ENCODE peak calls at places on chromosomes 5 and 9, in seven cellular contexts. I is right cardiac atrium; F is gastrocnemius medialis; V is AG04450; G is CD8-positive, alpha-beta memory T cell; O is neural progenitor cell; R is sigmoid colon. A is an unnamed sample.

GRCh38 chr9:88781500-88782391 is 209.5 kb upstream of the S1PR3 start:
- DNase-seq in I (peak; percentile 81), F (no peak), V (peak; percentile 44), G (no peak), O (peak; percentile 67), R (no peak), A (peak; percentile 50)

GRCh38 chr9:128275198-128276007 is at the start of gene GOLGA2:
- DNase-seq in I (peak; percentile 73), O (peak; percentile 82), F (no peak), V (no peak), G (no peak), R (peak; percentile 82), A (peak; percentile 94)

GRCh38 chr5:181221792-181222629 is 1.1 kb upstream of the TRIM41 start:
- DNase-seq in R (peak; percentile 97), F (peak; percentile 91), G (peak; percentile 95), O (peak; percentile 91), V (peak; percentile 92), I (peak; percentile 95), A (peak; percentile 86)

GRCh38 chr5:64384761-64385160 is 121.1 kb upstream of the RGS7BP start:
- DNase-seq in G (no peak), F (no peak), R (no peak), I (no peak), V (no peak), O (peak; percentile 18), A (peak; percentile 7)

GRCh38 chr5:145347026-145347616 is 488.0 kb downstream of the PRELID2 start:
- DNase-seq in O (peak; percentile 62), G (no peak), F (no peak), I (no peak), V (peak; percentile 13), R (no peak), A (peak; percentile 5)

GRCh38 chr5:68356623-68357022 is 141.1 kb downstream of the PIK3R1 start:
- DNase-seq in V (no peak), O (no peak), I (no peak), R (no peak), G (no peak), F (no peak), A (no peak)

GRCh38 chr5:135337064-135337463 is 62.0 kb downstream of the MACROH2A1 start:
- DNase-seq in F (no peak), G (no peak), V (no peak), O (no peak), I (no peak), R (no peak), A (no peak)

GRCh38 chr5:119398713-119399492 is 43.1 kb downstream of the TNFAIP8 start:
- DNase-seq in V (no peak), I (peak; percentile 79), F (peak; percentile 35), R (no peak), G (no peak), O (no peak), A (no peak)

GRCh38 chr5:62937661-62938558 is 359.3 kb downstream of the LRRC70 start:
- DNase-seq in G (no peak), R (no peak), O (no peak), F (no peak), V (no peak), I (no peak), A (no peak)

DNA sequence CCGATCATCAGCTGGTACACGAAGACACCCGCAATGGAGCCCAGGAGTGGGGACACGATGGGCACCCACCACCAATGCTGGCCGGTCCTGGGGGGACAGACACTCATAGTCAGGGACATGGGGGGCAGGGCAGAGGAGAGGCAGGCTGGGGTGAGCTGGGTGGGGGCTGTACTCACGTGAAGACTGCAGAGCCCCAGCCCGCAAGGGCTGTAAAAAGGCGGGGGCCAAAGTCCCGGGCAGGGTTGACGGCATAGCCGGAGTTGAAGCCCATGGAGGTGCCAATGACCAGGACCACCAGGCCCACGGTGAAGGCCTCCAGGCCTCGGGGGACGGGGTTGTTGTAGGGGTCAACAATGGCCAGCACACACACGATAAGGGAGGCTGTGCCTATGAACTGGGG is 5.3 kb downstream of the AQP3 start:
- DNase-seq in V (no peak), I (no peak), G (no peak), O (no peak), R (no peak), F (no peak), A (no peak)
- H3K4me3 ChIP-seq in V (no peak overlapping the region), I (no peak overlapping the region), G (no peak overlapping the region), O (no peak overlapping the region), R (no peak overlapping the region), F (no peak overlapping the region), A (no peak overlapping the region)

GRCh38 chr5:92391-93220 is 638 bp downstream of the PLEKHG4B start:
- DNase-seq in V (no peak), O (peak; percentile 49), G (no peak), I (no peak), R (no peak), F (no peak), A (peak; percentile 94)

GRCh38 chr5:95241-95980 is 3.4 kb downstream of the PLEKHG4B start:
- DNase-seq in O (no peak), F (no peak), R (no peak), I (no peak), V (no peak), G (no peak), A (peak; percentile 11)

GRCh38 chr5:91556-92263 is at the start of gene PLEKHG4B:
- DNase-seq in O (peak; percentile 93), V (no peak), I (peak; percentile 61), R (no peak), G (no peak), F (no peak), A (peak; percentile 99)

GRCh38 chr5:94113-94892 is 2.3 kb downstream of the PLEKHG4B start:
- DNase-seq in G (no peak), R (no peak), O (no peak), I (no peak), F (no peak), V (no peak), A (peak; percentile 20)

DNA sequence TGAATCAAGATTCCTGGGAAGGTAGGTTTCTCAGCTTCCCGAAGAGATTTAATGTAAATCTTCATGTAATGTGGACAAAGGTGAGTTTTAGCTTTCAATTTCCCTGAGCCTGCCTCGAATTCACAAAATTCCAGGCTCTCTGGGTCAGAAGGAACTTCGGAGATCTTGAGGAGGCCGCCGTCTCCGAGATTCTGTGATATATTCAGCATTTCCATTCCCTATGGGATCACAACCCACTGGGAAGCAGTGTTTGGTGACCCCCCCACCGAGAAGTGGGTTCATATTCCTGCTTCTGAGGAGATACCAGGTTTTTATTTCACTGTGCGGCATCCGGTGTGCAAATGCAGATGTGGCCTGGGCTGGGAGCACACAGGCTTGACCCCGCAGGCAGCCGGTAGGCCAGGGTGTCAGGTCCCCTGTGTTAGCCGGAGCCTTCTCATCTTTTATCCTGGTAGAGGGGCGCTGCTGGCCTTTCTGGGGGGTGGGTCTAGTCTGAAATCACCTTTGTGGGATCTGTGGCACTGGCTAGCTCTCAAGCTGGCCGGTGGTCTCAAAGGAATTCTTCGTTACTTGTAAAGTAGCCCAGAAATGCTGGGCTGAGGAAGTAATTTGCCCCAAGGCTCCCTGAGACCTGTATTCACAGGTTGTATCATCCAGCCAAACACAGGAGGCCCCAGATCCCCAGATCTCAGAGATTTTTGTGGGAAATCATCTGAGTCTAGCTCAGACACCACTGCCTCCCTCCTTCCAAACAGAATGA is 1.4 kb downstream of the PLEKHG4B start:
- DNase-seq in F (no peak), G (no peak), O (no peak), I (no peak), V (no peak), R (no peak), A (peak; percentile 47)
- H3K27me3 ChIP-seq in F (peaks cover 57% of the 10 kb centered on the region), G (peaks cover 27% of the 10 kb centered on the region), O (no peaks in the 10 kb centered on the region), I (no peaks in the 10 kb centered on the region), V (peaks cover 57% of the 10 kb centered on the region), R (peaks cover 16% of the 10 kb centered on the region), A (no peaks in the 10 kb centered on the region)

GRCh38 chr5:96975656-96976055 is 39.8 kb downstream of the LNPEP start:
- DNase-seq in R (no peak), V (no peak), G (no peak), I (no peak), F (no peak), O (no peak), A (no peak)
- H3K4me3 ChIP-seq in R (no peak overlapping the region), V (no peak overlapping the region), G (no peak overlapping the region), I (no peak overlapping the region), F (no peak overlapping the region), O (no peak overlapping the region), A (no peak overlapping the region)

GRCh38 chr5:83470920-83471404 is 582 bp upstream of the VCAN start:
- DNase-seq in V (no peak), R (no peak), F (no peak), O (peak; percentile 60), I (no peak), G (no peak), A (peak; percentile 46)

GRCh38 chr5:83471405-83472212 is at the start of gene VCAN:
- DNase-seq in F (peak; percentile 61), I (peak; percentile 93), R (peak; percentile 81), G (no peak), O (peak; percentile 84), V (peak; percentile 64), A (peak; percentile 73)

GRCh38 chr5:83467315-83468044 is 4.1 kb upstream of the VCAN start:
- DNase-seq in V (no peak), R (peak; percentile 65), G (no peak), O (peak; percentile 18), F (no peak), I (peak; percentile 82), A (peak; percentile 17)

GRCh38 chr5:83470516-83470915 is 1.0 kb upstream of the VCAN start:
- DNase-seq in R (no peak), G (no peak), O (peak; percentile 38), I (no peak), F (no peak), V (no peak), A (no peak)

DNA sequence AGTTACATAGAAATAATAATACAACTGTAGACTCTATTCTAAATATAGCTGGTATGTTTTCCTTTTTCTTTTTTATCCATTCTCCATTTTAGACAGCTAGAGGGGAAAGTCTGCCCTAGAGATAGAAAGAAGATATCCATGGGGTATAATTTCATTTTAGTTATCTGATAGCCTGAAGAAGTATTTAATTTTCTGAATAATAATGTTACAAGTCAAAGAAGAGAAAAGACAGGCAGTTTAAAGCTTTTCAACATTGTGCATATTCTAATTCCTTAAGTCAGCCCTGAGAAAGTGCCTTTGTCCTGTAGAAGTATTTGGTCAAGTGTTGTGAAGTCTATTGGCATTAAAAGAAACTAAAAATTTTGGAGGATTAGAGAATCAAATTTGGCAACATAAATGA is 2.5 kb upstream of the VCAN start:
- DNase-seq in F (no peak), I (no peak), V (no peak), G (no peak), R (no peak), O (no peak), A (no peak)
- H3K27me3 ChIP-seq in F (peaks cover 43% of the 10 kb centered on the region), I (no peaks in the 10 kb centered on the region), V (peaks cover 5% of the 10 kb centered on the region), G (peaks cover 25% of the 10 kb centered on the region), R (no peaks in the 10 kb centered on the region), O (no peaks in the 10 kb centered on the region), A (no peaks in the 10 kb centered on the region)

DNA sequence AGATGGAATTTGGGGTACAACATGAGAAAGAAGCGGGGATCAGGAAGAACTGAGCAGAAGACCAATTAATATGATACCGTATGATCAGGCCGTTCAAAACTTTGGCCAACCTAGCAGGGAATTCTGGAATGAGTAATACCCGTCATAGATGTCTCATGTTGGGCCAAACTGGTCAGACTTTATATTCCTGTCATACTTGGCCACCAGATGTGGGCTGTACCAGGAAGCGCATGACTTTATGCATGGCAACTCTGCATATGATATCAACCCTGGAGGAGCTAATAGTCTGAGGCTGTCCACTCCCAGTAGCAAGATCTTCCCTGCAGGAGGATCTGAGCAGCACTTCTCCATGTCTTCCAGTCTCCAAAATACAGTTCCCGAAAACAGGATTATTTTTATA is 68.5 kb upstream of the NAA35 start:
- DNase-seq in R (no peak), F (no peak), V (no peak), I (no peak), O (no peak), G (no peak), A (no peak)
- H3K4me3 ChIP-seq in R (no peak overlapping the region), F (no peak overlapping the region), V (no peak overlapping the region), I (no peak overlapping the region), O (no peak overlapping the region), G (no peak overlapping the region), A (no peak overlapping the region)

A was measured in H7.